ENCODE peak calls at places on chromosomes 4 and X, in seven cellular contexts. T is neuronal stem cell, W is H9, Z is trophoblast cell, K is mesendoderm, Y is IMR-90, P is mesenchymal stem cell. C is an unnamed sample.

GRCh38 chrX:148288451-148288850 is 212.0 kb upstream of the AFF2 start:
- DNase-seq in W (no peak), Y (no peak), P (no peak), T (no peak), Z (no peak), K (no peak), C (no peak)

GRCh38 chr4:78627046-78627965 is 75.7 kb downstream of the ANXA3 start:
- DNase-seq in Z (peak; percentile 79), P (no peak), K (no peak), Y (no peak), W (no peak), T (no peak), C (no peak)

GRCh38 chr4:10831727-10832408 is 147.3 kb upstream of the CLNK start:
- DNase-seq in T (no peak), P (no peak), Z (no peak), W (no peak), K (no peak), Y (no peak), C (no peak)

GRCh38 chr4:65340382-65341109 is 329.7 kb downstream of the EPHA5 start:
- DNase-seq in Z (no peak), W (no peak), K (peak; percentile 10), T (no peak), Y (no peak), P (no peak), C (no peak)

GRCh38 chrX:134236690-134237362 is at the start of gene CCDC160:
- DNase-seq in Y (no peak), K (peak; percentile 64), Z (peak; percentile 61), T (peak; percentile 65), W (peak; percentile 78), P (peak; percentile 39), C (peak; percentile 19)

GRCh38 chrX:131675596-131676194 is 131.8 kb downstream of the OR13H1 start:
- DNase-seq in W (peak; percentile 27), T (peak; percentile 3), K (peak; percentile 49), Y (peak; percentile 1), P (peak; percentile 34), Z (peak; percentile 38), C (no peak)

GRCh38 chr4:26058537-26058936 is 144.5 kb downstream of the SMIM20 start:
- DNase-seq in Y (no peak), T (no peak), W (no peak), P (no peak), K (no peak), Z (peak; percentile 52), C (no peak)

GRCh38 chr4:53313510-53313909 is 52.4 kb downstream of the SCFD2 start:
- DNase-seq in W (peak; percentile 50), Y (peak; percentile 44), T (peak; percentile 24), K (peak; percentile 77), P (peak; percentile 52), Z (peak; percentile 21), C (no peak)

GRCh38 chr4:167339781-167340180 is 105.5 kb upstream of the SPOCK3 start:
- DNase-seq in T (no peak), K (no peak), Y (no peak), P (no peak), Z (no peak), W (no peak), C (no peak)
- H4K8ac ChIP-seq in T (no peak overlapping the region), K (no peak overlapping the region), Y (no peak overlapping the region), P (no peak overlapping the region), Z (no peak overlapping the region), W (no peak overlapping the region), C (no peak overlapping the region)

GRCh38 chr4:151422862-151423261 is 13.9 kb downstream of the FHIP1A start:
- DNase-seq in Y (no peak), K (no peak), P (no peak), T (no peak), Z (no peak), W (no peak), C (no peak)
- H4K8ac ChIP-seq in Y (no peak overlapping the region), K (no peak overlapping the region), P (no peak overlapping the region), T (no peak overlapping the region), Z (no peak overlapping the region), W (no peak overlapping the region), C (no peak overlapping the region)

DNA sequence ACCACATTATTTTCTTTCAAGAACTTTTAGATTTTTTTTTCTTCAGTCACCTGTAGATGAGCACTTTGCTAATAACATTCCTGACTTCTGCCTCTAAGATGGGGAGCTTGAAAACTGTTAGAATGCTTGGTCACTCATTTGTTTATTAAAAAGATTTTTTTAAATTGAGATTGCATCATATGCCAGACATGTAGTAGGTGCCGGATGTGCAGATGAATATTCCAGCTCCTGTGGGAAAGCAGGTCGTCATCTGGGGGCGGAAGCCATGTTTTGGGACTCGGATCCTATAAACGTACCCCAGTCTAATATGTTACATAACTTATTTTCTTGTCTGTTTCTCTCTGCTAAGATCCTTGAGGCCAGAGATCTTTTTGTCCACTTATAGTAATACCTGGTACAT is 236.8 kb downstream of the ARHGAP10 start:
- DNase-seq in W (no peak), P (peak; percentile 38), T (no peak), K (no peak), Z (no peak), Y (peak; percentile 57), C (no peak)
- H4K8ac ChIP-seq in W (no peak overlapping the region), P (no peak overlapping the region), T (no peak overlapping the region), K (no peak overlapping the region), Z (no peak overlapping the region), Y (no peak overlapping the region), C (no peak overlapping the region)

DNA sequence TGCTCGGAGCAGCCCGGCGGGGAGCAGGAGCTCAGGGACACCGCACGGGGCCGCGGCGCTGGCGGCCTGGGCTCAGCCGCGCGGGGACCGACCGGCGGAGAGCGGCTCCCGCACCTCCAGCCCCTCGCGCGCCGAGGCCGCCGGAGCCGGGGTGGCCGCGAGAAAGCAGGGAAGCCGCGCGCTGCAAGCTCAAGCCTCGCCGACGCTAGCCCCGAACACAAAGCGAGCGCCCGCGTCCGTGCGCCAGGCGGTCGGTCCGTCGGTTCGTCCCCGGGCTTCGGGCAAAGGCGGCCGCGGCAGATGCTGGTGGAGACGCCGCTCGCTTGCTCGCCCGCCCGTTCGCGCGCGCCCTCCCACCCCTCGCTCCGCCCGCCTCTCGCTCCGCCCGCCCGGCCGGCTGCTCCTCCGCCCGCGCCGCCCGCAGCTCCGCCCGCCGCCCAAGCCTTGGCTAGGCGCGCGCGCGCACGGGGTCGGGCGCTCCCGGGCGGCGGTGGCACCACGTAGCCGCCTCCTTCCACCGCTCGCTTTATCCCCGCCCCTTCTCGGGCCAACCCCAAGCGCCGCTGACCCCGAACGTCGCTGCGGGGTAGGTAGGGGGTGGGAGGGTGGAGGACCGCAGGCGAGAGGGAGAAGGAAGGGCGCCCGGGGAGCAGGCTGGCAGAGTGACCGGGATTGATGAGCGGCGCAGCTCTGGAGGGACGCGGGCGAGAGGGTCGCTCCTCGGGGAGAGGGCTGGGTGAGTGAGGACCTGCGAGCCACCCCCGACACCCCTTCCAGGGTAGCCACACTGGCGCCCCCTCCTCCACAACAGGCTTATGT is at the start of gene TSPAN5:
- DNase-seq in Z (peak; percentile 85), K (peak; percentile 84), W (peak; percentile 84), P (peak; percentile 81), T (peak; percentile 85), Y (peak; percentile 67), C (peak; percentile 82)
- H4K8ac ChIP-seq in Z (peak within 1 kb of the TSS; percentile 39), K (no peak within 1 kb of the TSS), W (no peak within 1 kb of the TSS), P (peak within 1 kb of the TSS; percentile 86), T (no peak within 1 kb of the TSS), Y (peak within 1 kb of the TSS; percentile 26), C (peak within 1 kb of the TSS; percentile 66)

GRCh38 chr4:67861513-67861912 is 22.3 kb downstream of the TMPRSS11D start:
- DNase-seq in K (no peak), Y (no peak), Z (no peak), P (no peak), W (no peak), T (no peak), C (no peak)
- H4K8ac ChIP-seq in K (no peak overlapping the region), Y (no peak overlapping the region), Z (no peak overlapping the region), P (no peak overlapping the region), W (no peak overlapping the region), T (no peak overlapping the region), C (no peak overlapping the region)

DNA sequence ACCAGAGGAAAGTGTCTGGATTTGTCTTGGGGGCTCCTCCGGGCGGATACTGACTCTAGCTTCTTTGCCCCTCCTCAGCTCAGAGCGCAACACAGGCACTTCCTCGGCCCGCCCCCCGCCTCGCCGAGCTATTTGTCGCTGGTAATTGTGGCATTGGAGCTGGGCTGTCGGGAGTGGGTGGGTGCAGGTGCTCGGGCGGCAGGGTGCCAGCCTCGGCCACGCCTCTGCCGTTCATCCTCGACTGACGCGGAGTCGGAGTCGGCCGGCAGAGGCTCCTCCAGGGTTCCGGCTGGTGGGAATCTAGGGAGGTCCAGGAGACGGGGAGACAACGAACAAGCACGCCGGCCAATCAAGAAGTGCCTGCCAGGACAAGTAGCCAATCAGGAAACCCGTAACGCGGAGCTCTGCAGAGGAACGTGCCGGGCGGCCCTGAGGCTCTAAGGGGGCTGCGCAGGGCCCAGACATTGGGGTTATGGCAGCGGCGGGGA is 3.9 kb upstream of the SYN1 start:
- DNase-seq in Y (peak; percentile 76), P (peak; percentile 77), Z (peak; percentile 35), K (peak; percentile 91), T (peak; percentile 56), W (peak; percentile 94), C (peak; percentile 76)
- H4K8ac ChIP-seq in Y (no peak overlapping the region), P (no peak overlapping the region), Z (no peak overlapping the region), K (no peak overlapping the region), T (no peak overlapping the region), W (no peak overlapping the region), C (no peak overlapping the region)

GRCh38 chr4:155694100-155694785 is 27.6 kb downstream of the GUCY1A1 start:
- DNase-seq in P (no peak), W (no peak), Y (no peak), Z (no peak), K (no peak), T (no peak), C (no peak)

GRCh38 chr4:155692990-155693659 is 26.5 kb downstream of the GUCY1A1 start:
- DNase-seq in T (no peak), P (no peak), Z (no peak), W (no peak), K (no peak), Y (no peak), C (no peak)

GRCh38 chr4:155690044-155690837 is 23.6 kb downstream of the GUCY1A1 start:
- DNase-seq in Y (no peak), Z (no peak), T (no peak), P (no peak), W (no peak), K (no peak), C (no peak)

GRCh38 chr4:155696226-155696625 is 29.6 kb downstream of the GUCY1A1 start:
- DNase-seq in P (no peak), T (no peak), W (no peak), K (no peak), Z (no peak), Y (no peak), C (no peak)

GRCh38 chr4:155692361-155692760 is 25.7 kb downstream of the GUCY1A1 start:
- DNase-seq in Z (no peak), T (no peak), Y (no peak), P (no peak), K (no peak), W (no peak), C (no peak)
- H4K8ac ChIP-seq in Z (no peak overlapping the region), T (no peak overlapping the region), Y (no peak overlapping the region), P (no peak overlapping the region), K (no peak overlapping the region), W (no peak overlapping the region), C (no peak overlapping the region)

C was measured in H1.